ENCODE peak calls at places on chromosomes 6 and 20, in eight cellular contexts. W, L, K, U, D, R, M and Q are unnamed samples.

GRCh38 chr6:70221715-70222236 is 81.1 kb downstream of the COL9A1 start:
- DNase-seq in M (no peak), L (no peak), K (no peak), D (no peak), U (no peak), W (no peak), R (no peak), Q (no peak)

GRCh38 chr20:57568088-57568896 is 7.4 kb downstream of the PCK1 start:
- DNase-seq in D (no peak), R (no peak), U (peak), M (no peak), W (no peak), L (peak), K (no peak), Q (no peak)

GRCh38 chr6:98514073-98514720 is 320.2 kb upstream of the POU3F2 start:
- DNase-seq in M (no peak), R (no peak), K (no peak), W (no peak), U (no peak), D (no peak), L (no peak), Q (no peak)

GRCh38 chr6:34522740-34523139 is 33.4 kb downstream of the SPDEF start:
- DNase-seq in M (no peak), W (no peak), L (no peak), R (no peak), K (no peak), D (no peak), U (peak), Q (no peak)

GRCh38 chr20:35145141-35145564 is 2.0 kb downstream of the EDEM2 start:
- DNase-seq in K (no peak), U (no peak), R (peak), M (peak), L (no peak), W (no peak), D (peak), Q (no peak)

GRCh38 chr20:19749537-19749936 is 8.5 kb upstream of the RIN2 start:
- DNase-seq in U (no peak), L (no peak), M (no peak), W (no peak), D (no peak), R (no peak), K (no peak), Q (no peak)

GRCh38 chr6:31197559-31198305 is 27.2 kb upstream of the POU5F1 start:
- DNase-seq in K (peak), W (peak), R (peak), M (peak), L (peak), U (peak), D (peak), Q (peak)

GRCh38 chr20:48720256-48721020 is 107.4 kb downstream of the PREX1 start:
- DNase-seq in L (no peak), W (no peak), M (no peak), R (no peak), K (no peak), D (no peak), U (peak), Q (no peak)

GRCh38 chr20:51854912-51855311 is 52.6 kb upstream of the SALL4 start:
- DNase-seq in K (no peak), D (no peak), W (no peak), U (no peak), M (peak), L (no peak), R (no peak), Q (no peak)

GRCh38 chr20:43631598-43631997 is 35.3 kb upstream of the MYBL2 start:
- DNase-seq in D (no peak), M (no peak), W (no peak), K (no peak), U (no peak), L (no peak), R (no peak), Q (no peak)

GRCh38 chr6:15282334-15282733 is 36.5 kb downstream of the JARID2 start:
- DNase-seq in W (no peak), D (no peak), M (no peak), R (no peak), U (no peak), K (no peak), L (no peak), Q (no peak)

GRCh38 chr6:127514396-127515227 is 4.5 kb downstream of the MTCL3 start:
- DNase-seq in D (peak), W (no peak), K (peak), U (peak), M (no peak), L (no peak), R (peak), Q (no peak)

GRCh38 chr20:39395478-39396291 is 433.5 kb downstream of the DHX35 start:
- DNase-seq in U (no peak), D (no peak), M (no peak), W (no peak), K (no peak), R (no peak), L (no peak), Q (no peak)

GRCh38 chr20:20000223-20000968 is 16.8 kb upstream of the NAA20 start:
- DNase-seq in L (no peak), M (no peak), D (no peak), K (no peak), U (no peak), R (no peak), W (no peak), Q (no peak)

GRCh38 chr6:4441981-4442434 is 306.6 kb upstream of the ECI2 start:
- DNase-seq in K (no peak), U (no peak), L (no peak), D (peak), M (no peak), W (no peak), R (no peak), Q (no peak)

GRCh38 chr20:50163570-50164317 is 10.2 kb upstream of the PEDS1 start:
- DNase-seq in D (peak), W (no peak), U (no peak), M (peak), R (no peak), L (no peak), K (no peak), Q (no peak)

GRCh38 chr6:159919011-159919511 is 28.3 kb downstream of the MAS1 start:
- DNase-seq in K (no peak), L (no peak), M (no peak), D (no peak), W (no peak), U (no peak), R (no peak), Q (no peak)

GRCh38 chr6:138161434-138162103 is at the start of gene ARFGEF3:
- DNase-seq in U (peak), L (peak), R (peak), W (no peak), M (peak), K (peak), D (peak), Q (peak)

GRCh38 chr6:125944434-125944816 is 12.1 kb upstream of the HINT3 start:
- DNase-seq in U (peak), D (peak), W (no peak), M (peak), L (peak), K (no peak), R (no peak), Q (no peak)

GRCh38 chr20:58538752-58539151 is 23.6 kb upstream of the APCDD1L start:
- DNase-seq in L (no peak), D (no peak), M (peak), R (no peak), U (no peak), W (no peak), K (no peak), Q (no peak)

GRCh38 chr6:137234505-137234863 is 15.3 kb upstream of the IFNGR1 start:
- DNase-seq in L (no peak), D (no peak), M (peak), W (no peak), R (peak), U (no peak), K (no peak), Q (no peak)

GRCh38 chr20:2759603-2760360 is 40.6 kb downstream of the CPXM1 start:
- DNase-seq in W (no peak), K (no peak), M (no peak), D (no peak), L (peak), U (no peak), R (no peak), Q (no peak)

GRCh38 chr20:54177378-54177777 is 3.6 kb upstream of the CYP24A1 start:
- DNase-seq in R (no peak), L (no peak), D (no peak), M (no peak), W (no peak), U (no peak), K (no peak), Q (no peak)

GRCh38 chr20:32231245-32231644 is 23.6 kb downstream of the POFUT1 start:
- DNase-seq in L (no peak), K (no peak), R (no peak), D (no peak), M (no peak), W (no peak), U (no peak), Q (no peak)

GRCh38 chr20:30284533-30284932 is 972.9 kb upstream of the DEFB115 start:
- DNase-seq in R (no peak), K (no peak), U (no peak), W (no peak), L (no peak), D (no peak), M (no peak), Q (no peak)

GRCh38 chr20:62887147-62887859 is 25.7 kb upstream of the TCFL5 start:
- DNase-seq in L (peak), M (peak), U (no peak), R (no peak), W (no peak), D (peak), K (no peak), Q (peak)

GRCh38 chr6:1418471-1419191 is 29.3 kb downstream of the FOXF2 start:
- DNase-seq in L (peak), R (no peak), K (no peak), M (no peak), W (no peak), D (peak), U (no peak), Q (no peak)

GRCh38 chr6:11277275-11278206 is 45.1 kb upstream of the NEDD9 start:
- DNase-seq in W (no peak), M (peak), U (no peak), K (peak), R (peak), D (peak), L (no peak), Q (no peak)

GRCh38 chr20:21702553-21703467 is 2.7 kb upstream of the PAX1 start:
- DNase-seq in M (no peak), K (peak), R (no peak), W (no peak), U (peak), L (no peak), D (peak), Q (no peak)

GRCh38 chr20:57509665-57510237 is 15.2 kb downstream of the CTCFL start:
- DNase-seq in U (no peak), D (no peak), M (peak), L (no peak), R (no peak), K (no peak), W (no peak), Q (no peak)

GRCh38 chr6:125828476-125829039 is 37.8 kb downstream of the NCOA7 start:
- DNase-seq in R (no peak), D (no peak), M (no peak), U (no peak), W (no peak), L (no peak), K (no peak), Q (no peak)

GRCh38 chr6:37847704-37848103 is 28.2 kb downstream of the ZFAND3 start:
- DNase-seq in M (no peak), K (no peak), W (no peak), D (no peak), U (no peak), L (no peak), R (no peak), Q (no peak)

GRCh38 chr20:50415031-50415515 is 95.1 kb upstream of the PTPN1 start:
- DNase-seq in W (no peak), D (no peak), M (peak), U (no peak), L (no peak), R (no peak), K (no peak), Q (no peak)

GRCh38 chr6:35370124-35370741 is 27.9 kb downstream of the PPARD start:
- DNase-seq in D (peak), W (peak), U (peak), K (no peak), R (no peak), M (peak), L (peak), Q (no peak)

GRCh38 chr20:18263723-18264122 is 24.6 kb upstream of the ZNF133 start:
- DNase-seq in U (no peak), K (no peak), W (no peak), R (no peak), M (peak), D (no peak), L (no peak), Q (no peak)

GRCh38 chr6:68958327-68958726 is 323.2 kb downstream of the ADGRB3 start:
- DNase-seq in M (peak), K (no peak), L (no peak), W (no peak), R (no peak), D (no peak), U (no peak), Q (no peak)

GRCh38 chr6:34638834-34639736 is 57.5 kb downstream of the ILRUN start:
- DNase-seq in U (no peak), R (no peak), K (no peak), W (no peak), D (no peak), M (no peak), L (no peak), Q (no peak)

GRCh38 chr20:23926941-23927872 is 47.7 kb upstream of the CST5 start:
- DNase-seq in U (no peak), R (no peak), D (no peak), L (peak), W (no peak), K (no peak), M (no peak), Q (no peak)

GRCh38 chr20:43959079-43959919 is 44.6 kb downstream of the TOX2 start:
- DNase-seq in L (peak), W (no peak), D (peak), M (peak), U (peak), R (peak), K (no peak), Q (peak)

GRCh38 chr6:163948250-163948649 is 533.7 kb downstream of the QKI start:
- DNase-seq in R (no peak), D (no peak), K (no peak), U (no peak), M (no peak), L (no peak), W (no peak), Q (no peak)

GRCh38 chr6:163944897-163945296 is 530.4 kb downstream of the QKI start:
- DNase-seq in D (no peak), W (no peak), L (no peak), U (no peak), K (no peak), M (no peak), R (no peak), Q (no peak)

GRCh38 chr6:163945813-163946212 is 531.3 kb downstream of the QKI start:
- DNase-seq in K (no peak), M (no peak), W (no peak), D (no peak), R (no peak), U (no peak), L (no peak), Q (no peak)

GRCh38 chr6:163947276-163947675 is 532.8 kb downstream of the QKI start:
- DNase-seq in L (no peak), M (no peak), D (no peak), R (no peak), U (no peak), W (no peak), K (no peak), Q (no peak)

DNA sequence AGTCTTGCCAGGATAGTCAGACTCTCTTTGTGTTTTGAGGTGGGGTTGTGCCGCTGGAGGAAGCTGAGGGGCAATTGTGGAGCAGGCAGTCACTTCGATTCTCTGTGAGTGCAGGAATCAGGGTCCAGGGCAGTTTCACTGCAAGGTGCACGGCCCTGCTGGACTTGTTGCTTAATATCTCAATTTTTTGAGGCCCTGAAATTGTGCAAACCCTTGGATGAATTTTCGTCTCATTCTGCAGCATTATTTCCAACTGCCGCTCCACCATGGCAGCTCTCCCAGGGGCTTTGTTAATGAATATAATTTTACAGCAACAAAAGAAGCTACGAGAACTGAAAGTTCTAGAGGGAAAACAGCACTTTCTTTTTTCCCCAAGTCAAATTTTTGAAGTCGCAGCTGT is 531.9 kb downstream of the QKI start:
- DNase-seq in K (no peak), L (peak), M (no peak), D (no peak), W (no peak), R (no peak), U (no peak), Q (no peak)
- H3K27ac ChIP-seq in K (no peak), L (no peak), M (no peak), D (no peak), W (no peak), R (no peak), U (no peak), Q (no peak)

GRCh38 chr6:166366921-166367320 is 15.8 kb downstream of the MPC1 start:
- DNase-seq in M (no peak), D (no peak), L (no peak), K (no peak), W (no peak), R (no peak), U (no peak), Q (no peak)

GRCh38 chr6:166369741-166370140 is 13.0 kb downstream of the MPC1 start:
- DNase-seq in R (no peak), L (no peak), U (no peak), K (no peak), M (no peak), D (no peak), W (no peak), Q (no peak)

GRCh38 chr6:166365221-166365620 is 17.5 kb downstream of the MPC1 start:
- DNase-seq in K (no peak), L (no peak), R (no peak), D (peak), U (no peak), M (no peak), W (peak), Q (no peak)

GRCh38 chr6:166364480-166364879 is 18.3 kb downstream of the MPC1 start:
- DNase-seq in D (no peak), K (no peak), W (no peak), U (no peak), R (no peak), M (no peak), L (no peak), Q (no peak)

DNA sequence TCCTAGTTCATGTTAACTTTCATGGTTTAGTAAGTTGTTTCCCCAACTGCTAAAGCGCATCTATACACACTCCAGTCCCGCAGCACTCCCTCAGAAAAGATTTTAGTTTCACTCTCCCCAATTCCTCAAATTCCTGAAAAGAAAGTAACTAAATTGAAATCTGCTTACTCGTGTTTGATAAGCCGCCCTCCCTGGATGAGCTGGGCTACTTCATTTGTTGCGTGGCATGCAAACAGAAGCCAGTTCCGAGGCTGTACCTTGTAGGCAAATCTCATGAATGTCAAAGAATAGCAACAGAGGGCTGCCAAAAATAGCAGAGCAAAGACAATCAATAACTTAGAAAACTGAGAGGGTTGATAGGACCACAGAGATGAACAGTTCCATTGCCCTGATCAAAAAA is 16.9 kb downstream of the MPC1 start:
- DNase-seq in L (no peak), M (no peak), D (no peak), W (no peak), K (no peak), R (no peak), U (no peak), Q (no peak)
- H3K27ac ChIP-seq in L (no peak), M (no peak), D (no peak), W (peak), K (no peak), R (no peak), U (no peak), Q (no peak)

GRCh38 chr6:29747688-29748250 is 24.5 kb downstream of the HLA-F start:
- DNase-seq in R (no peak), M (no peak), U (no peak), W (no peak), D (no peak), K (no peak), L (no peak), Q (no peak)

GRCh38 chr6:29751480-29751879 is 28.2 kb downstream of the HLA-F start:
- DNase-seq in D (no peak), U (no peak), L (no peak), R (no peak), M (no peak), W (no peak), K (no peak), Q (no peak)

GRCh38 chr6:29748391-29749352 is 25.4 kb downstream of the HLA-F start:
- DNase-seq in M (peak), D (peak), L (peak), W (peak), R (peak), K (peak), U (peak), Q (peak)

GRCh38 chr6:29750709-29751108 is 27.5 kb downstream of the HLA-F start:
- DNase-seq in W (no peak), L (no peak), R (no peak), U (no peak), K (no peak), D (no peak), M (no peak), Q (no peak)

DNA sequence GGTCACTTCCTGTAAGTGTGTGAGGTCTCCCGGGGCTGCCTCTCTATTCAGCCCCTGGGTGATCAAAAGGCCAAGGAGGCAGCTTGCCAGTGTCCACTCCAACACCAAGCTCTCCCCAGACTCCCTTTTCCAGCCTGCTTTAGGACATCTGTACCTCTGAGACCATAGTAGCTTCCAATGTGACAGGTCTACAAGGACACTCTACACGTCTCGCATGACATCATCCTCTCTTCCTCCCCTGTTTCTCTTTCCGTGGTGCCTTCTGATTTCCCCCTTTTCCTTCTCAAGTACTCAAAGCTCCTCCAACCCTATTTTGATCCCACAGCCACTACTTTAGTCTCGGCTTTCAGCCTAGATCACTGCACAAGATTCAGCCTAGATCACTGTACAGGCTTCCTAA is 26.4 kb downstream of the HLA-F start:
- DNase-seq in M (no peak), R (no peak), L (no peak), K (no peak), D (no peak), W (no peak), U (no peak), Q (no peak)
- H3K27ac ChIP-seq in M (no peak), R (peak), L (peak), K (peak), D (no peak), W (peak), U (no peak), Q (no peak)

GRCh38 chr6:56946368-56946767 is 8.5 kb upstream of the BEND6 start:
- DNase-seq in K (no peak), R (no peak), W (no peak), L (no peak), M (no peak), U (no peak), D (no peak), Q (no peak)
- H3K27ac ChIP-seq in K (no peak), R (no peak), W (no peak), L (no peak), M (no peak), U (no peak), D (no peak), Q (no peak)

GRCh38 chr6:140440223-140440810 is 1065.9 kb upstream of the CITED2 start:
- DNase-seq in M (no peak), R (no peak), D (no peak), U (no peak), W (no peak), K (no peak), L (no peak), Q (no peak)
- H3K27ac ChIP-seq in M (no peak), R (no peak), D (no peak), U (no peak), W (no peak), K (no peak), L (no peak), Q (no peak)

GRCh38 chr20:45994761-45995160 is 13.9 kb upstream of the MMP9 start:
- DNase-seq in L (peak), K (no peak), U (no peak), M (no peak), W (no peak), D (no peak), R (no peak), Q (no peak)
- H3K27ac ChIP-seq in L (no peak), K (no peak), U (no peak), M (peak), W (no peak), D (no peak), R (no peak), Q (no peak)